ENCODE peak calls at places on chromosomes 5 and 9, in four cellular contexts. Q is foreskin keratinocyte, W is A172, D is fibroblast of gingiva. K is an unnamed sample.

GRCh38 chr5:67050635-67051034 is 146.0 kb downstream of the CD180 start:
- DNase-seq in Q (no peak), W (no peak), D (no peak), K (no peak)

GRCh38 chr5:117788596-117788995 is 1199.8 kb downstream of the DTWD2 start:
- DNase-seq in Q (no peak), W (no peak), D (peak; percentile 14), K (no peak)

GRCh38 chr5:141814064-141814982 is 63.9 kb downstream of the PCDH1 start:
- DNase-seq in Q (no peak), W (peak; percentile 54), D (no peak), K (peak; percentile 80)

GRCh38 chr5:88833371-88834107 is 49.4 kb downstream of the MEF2C start:
- DNase-seq in Q (no peak), W (peak; percentile 38), D (peak; percentile 58), K (no peak)

GRCh38 chr9:34771023-34771422 is 61.1 kb upstream of the CCL21 start:
- DNase-seq in Q (peak; percentile 29), W (peak; percentile 9), D (peak; percentile 5), K (no peak)

GRCh38 chr5:76401801-76402250 is 1.3 kb upstream of the IQGAP2 start:
- DNase-seq in Q (no peak), W (no peak), D (no peak), K (no peak)

GRCh38 chr5:126511961-126512360 is 83.1 kb downstream of the ALDH7A1 start:
- DNase-seq in Q (no peak), W (no peak), D (no peak), K (no peak)

GRCh38 chr5:146081685-146082084 is 23.7 kb downstream of the PLAC8L1 start:
- DNase-seq in Q (no peak), W (no peak), D (no peak), K (no peak)

GRCh38 chr5:170076211-170076610 is 29.5 kb upstream of the FOXI1 start:
- DNase-seq in Q (no peak), W (peak; percentile 7), D (no peak), K (no peak)

GRCh38 chr9:97889941-97890557 is 32.3 kb downstream of the TRMO start:
- DNase-seq in Q (no peak), W (no peak), D (no peak), K (peak; percentile 73)

GRCh38 chr5:142432369-142432863 is 107.6 kb upstream of the SPRY4 start:
- DNase-seq in Q (no peak), W (no peak), D (no peak), K (no peak)